ENCODE peak calls at places on chromosomes 11 and 22, in five cellular contexts. Z, N, V, D and G are unnamed samples.
A peak's percentile ranks its signal among the peaks of the same experiment; 100 is the strongest.

GRCh38 chr11:117900720-117901440 is 24.4 kb upstream of the FXYD6 start:
- DNase-seq in D (no peak), Z (no peak), V (no peak), N (no peak), G (no peak)

GRCh38 chr11:130145975-130146776 is 13.4 kb upstream of the ST14 start:
- DNase-seq in D (peak; percentile 68), N (no peak), Z (no peak), V (peak; percentile 94), G (no peak)

GRCh38 chr11:78961938-78962701 is 387.5 kb upstream of the NARS2 start:
- DNase-seq in N (no peak), D (no peak), Z (no peak), V (peak; percentile 79), G (no peak)

GRCh38 chr11:57699813-57700212 is 12.2 kb downstream of the MED19 start:
- DNase-seq in D (no peak), Z (no peak), N (no peak), V (no peak), G (no peak)

GRCh38 chr11:43316451-43316850 is 4.7 kb downstream of the API5 start:
- DNase-seq in Z (no peak), V (no peak), D (no peak), N (no peak), G (no peak)

GRCh38 chr11:35166369-35167360 is 27.7 kb downstream of the CD44 start:
- DNase-seq in V (peak; percentile 68), N (no peak), D (no peak), Z (no peak), G (peak; percentile 59)

GRCh38 chr11:86101941-86102407 is 33.1 kb upstream of the PICALM start:
- DNase-seq in Z (no peak), V (no peak), D (no peak), N (no peak), G (no peak)

GRCh38 chr11:67634366-67635230 is 4.9 kb upstream of the NUDT8 start:
- DNase-seq in Z (no peak), V (peak; percentile 71), N (no peak), D (no peak), G (no peak)

GRCh38 chr22:35978889-35979288 is 49.7 kb downstream of the RBFOX2 start:
- DNase-seq in N (no peak), V (no peak), D (no peak), Z (no peak), G (no peak)

GRCh38 chr11:116958246-116958645 is 120.8 kb upstream of the APOA1 start:
- DNase-seq in N (no peak), V (no peak), Z (no peak), D (no peak), G (no peak)

GRCh38 chr11:115126515-115127208 is 377.6 kb downstream of the CADM1 start:
- DNase-seq in D (no peak), V (no peak), Z (no peak), N (no peak), G (no peak)

GRCh38 chr11:92154611-92155010 is 70.0 kb upstream of the FAT3 start:
- DNase-seq in N (no peak), Z (no peak), D (no peak), V (no peak), G (no peak)

GRCh38 chr11:92152245-92152644 is 72.4 kb upstream of the FAT3 start:
- DNase-seq in D (no peak), V (no peak), N (no peak), Z (no peak), G (no peak)

GRCh38 chr11:92153542-92153941 is 71.1 kb upstream of the FAT3 start:
- DNase-seq in V (no peak), N (no peak), Z (no peak), D (no peak), G (no peak)

GRCh38 chr11:92149996-92150395 is 74.6 kb upstream of the FAT3 start:
- DNase-seq in V (no peak), D (no peak), N (no peak), Z (no peak), G (no peak)
- TF ChIP-seq CTCF in V (no peak), D (no peak), N (no peak), Z (no peak), G (no peak)

GRCh38 chr22:37627091-37627490 is 12.4 kb upstream of the SH3BP1 start:
- DNase-seq in V (no peak), N (no peak), D (no peak), Z (no peak), G (no peak)
- H3K27ac ChIP-seq in V (no peak overlapping the region), N (peak overlapping the region; percentile 60), D (no peak overlapping the region), Z (peak overlapping the region; percentile 72), G (peak overlapping the region; percentile 43)

DNA sequence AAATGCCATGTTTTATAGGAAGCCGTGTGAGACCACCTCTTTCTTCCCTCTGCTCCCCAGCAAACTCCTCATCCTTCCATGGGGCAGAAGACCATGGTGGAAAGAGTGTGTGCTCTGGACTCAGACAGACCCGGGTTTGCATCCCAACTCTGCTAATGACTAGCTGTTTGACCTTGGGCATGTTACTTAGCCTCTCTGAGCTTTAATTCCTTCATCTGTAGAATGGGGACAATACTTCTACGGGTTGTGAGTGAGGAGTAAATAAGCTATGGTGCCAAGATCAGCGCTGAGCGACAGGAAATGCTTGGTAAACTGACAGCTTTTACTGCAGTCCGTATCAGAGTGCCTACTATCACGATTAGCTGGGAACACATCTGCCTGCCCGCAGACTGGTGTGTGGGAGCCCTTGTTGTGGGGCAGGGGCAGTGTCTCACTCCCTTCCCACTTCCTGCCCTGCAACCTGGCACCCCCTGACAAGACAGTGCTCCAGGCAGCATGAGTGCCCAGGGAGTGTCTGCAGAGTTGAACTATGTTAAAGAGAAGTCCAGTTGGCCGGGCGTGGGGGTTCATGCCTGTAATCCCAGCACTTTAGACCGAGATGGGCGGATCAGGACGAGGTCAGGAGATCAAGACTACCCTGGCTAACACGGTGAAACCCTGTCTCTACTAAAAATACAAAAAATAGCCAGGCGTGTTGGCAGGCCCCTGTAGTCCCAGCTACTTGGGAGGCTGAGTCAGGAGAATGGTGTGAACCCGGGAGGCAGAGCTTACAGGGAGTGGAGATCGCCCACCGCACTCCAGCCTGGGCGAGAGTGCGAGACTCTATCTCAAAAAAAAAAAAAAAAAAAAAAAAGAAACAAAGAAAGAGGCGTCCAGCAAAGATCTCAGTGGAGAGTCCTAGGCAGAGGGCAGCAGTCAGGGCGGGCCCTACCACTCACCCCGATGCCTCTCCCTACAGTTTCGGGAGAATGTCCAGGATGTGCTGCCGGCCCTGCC is 2.2 kb downstream of the SEC14L2 start:
- DNase-seq in N (no peak), Z (no peak), D (no peak), V (no peak), G (no peak)
- TF ChIP-seq CTCF in N (no peak), Z (no peak), D (no peak), V (no peak), G (no peak)

DNA sequence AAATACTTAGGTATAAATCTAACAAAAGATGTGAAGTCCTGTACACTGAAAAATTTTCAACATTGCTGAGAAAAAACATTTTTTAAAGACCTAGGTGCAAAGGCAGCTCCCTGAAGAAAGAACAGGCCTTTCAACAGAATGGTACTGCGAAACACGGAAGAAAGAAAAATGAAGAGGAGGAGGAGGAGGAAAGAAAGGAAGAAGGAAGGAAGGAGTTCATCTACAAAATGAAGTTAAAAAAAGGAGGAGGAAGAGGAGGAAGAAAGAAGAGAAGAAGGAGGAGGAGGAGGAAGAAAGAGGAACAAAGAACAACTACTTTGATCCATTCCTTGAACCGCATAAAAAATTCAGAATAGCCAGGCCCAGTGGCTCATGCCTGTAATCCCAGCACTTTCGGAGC is 29.5 kb downstream of the DGCR2 start:
- DNase-seq in D (no peak), V (no peak), N (no peak), Z (no peak), G (no peak)
- H3K27ac ChIP-seq in D (no peak overlapping the region), V (no peak overlapping the region), N (no peak overlapping the region), Z (no peak overlapping the region), G (no peak overlapping the region)

GRCh38 chr11:63536669-63537292 is at the start of gene PLAAT4:
- DNase-seq in Z (peak; percentile 31), V (no peak), N (peak; percentile 45), D (peak; percentile 50), G (peak; percentile 42)
- TF ChIP-seq CTCF in Z (no peak), V (no peak), N (no peak), D (no peak), G (no peak)

GRCh38 chr11:108648528-108648885 is 16.4 kb upstream of the DDX10 start:
- DNase-seq in Z (no peak), D (no peak), N (no peak), V (no peak), G (no peak)
- H3K27ac ChIP-seq in Z (peak overlapping the region; percentile 77), D (peak overlapping the region; percentile 9), N (no peak overlapping the region), V (no peak overlapping the region), G (no peak overlapping the region)